ENCODE peak calls at places on chromosomes 11 and 22, in four cellular contexts. One of them, this sample, is unnamed.

GRCh38 chr22:20183823-20184222 is 33.0 kb upstream of the CCDC188 start:
- DNase-seq in nucleus accumbens: no peak
- DNase-seq in GM18507: no peak
- DNase-seq in WTC11: no peak
- DNase-seq in this sample: no peak

GRCh38 chr11:7969756-7970646 is 4.8 kb upstream of the NLRP10 start:
- DNase-seq in GM18507: no peak
- DNase-seq in nucleus accumbens: no peak
- DNase-seq in WTC11: peak
- DNase-seq in this sample: no peak

GRCh38 chr22:38754247-38755154 is 1.3 kb downstream of the SUN2 start:
- DNase-seq in nucleus accumbens: peak
- DNase-seq in GM18507: no peak
- DNase-seq in WTC11: no peak
- DNase-seq in this sample: peak

GRCh38 chr22:38707346-38707745 is 1.6 kb downstream of the GTPBP1 start:
- DNase-seq in WTC11: no peak
- DNase-seq in nucleus accumbens: no peak
- DNase-seq in GM18507: no peak
- DNase-seq in this sample: peak

GRCh38 chr22:39242809-39243442 is 1.9 kb downstream of the PDGFB start:
- DNase-seq in GM18507: no peak
- DNase-seq in nucleus accumbens: no peak
- DNase-seq in WTC11: peak
- DNase-seq in this sample: peak

GRCh38 chr22:29115682-29116313 is 43.0 kb downstream of the KREMEN1 start:
- DNase-seq in GM18507: no peak
- DNase-seq in nucleus accumbens: no peak
- DNase-seq in WTC11: no peak
- DNase-seq in this sample: no peak

GRCh38 chr11:64970731-64971151 is 1.2 kb downstream of the MAJIN start:
- DNase-seq in nucleus accumbens: no peak
- DNase-seq in GM18507: no peak
- DNase-seq in WTC11: no peak
- DNase-seq in this sample: no peak

GRCh38 chr11:2778630-2779498 is 79.1 kb upstream of the KCNQ1OT1 start:
- DNase-seq in GM18507: no peak
- DNase-seq in nucleus accumbens: peak
- DNase-seq in WTC11: peak
- DNase-seq in this sample: peak

GRCh38 chr11:63906585-63906984 is 10.4 kb downstream of the RCOR2 start:
- DNase-seq in WTC11: peak
- DNase-seq in nucleus accumbens: peak
- DNase-seq in GM18507: no peak
- DNase-seq in this sample: no peak

GRCh38 chr11:76307416-76307815 is 73.5 kb downstream of the THAP12 start:
- DNase-seq in WTC11: no peak
- DNase-seq in GM18507: no peak
- DNase-seq in nucleus accumbens: no peak
- DNase-seq in this sample: no peak

GRCh38 chr22:19404676-19405075 is 26.9 kb downstream of the HIRA start:
- DNase-seq in nucleus accumbens: no peak
- DNase-seq in WTC11: no peak
- DNase-seq in GM18507: no peak
- DNase-seq in this sample: no peak

GRCh38 chr11:46390331-46391171 is 1.0 kb downstream of the CHRM4 start:
- DNase-seq in nucleus accumbens: no peak
- DNase-seq in GM18507: no peak
- DNase-seq in WTC11: peak
- DNase-seq in this sample: no peak

GRCh38 chr11:47941907-47942558 is 38.3 kb upstream of the PTPRJ start:
- DNase-seq in nucleus accumbens: no peak
- DNase-seq in GM18507: no peak
- DNase-seq in WTC11: no peak
- DNase-seq in this sample: no peak

GRCh38 chr11:12602421-12602820 is 71.8 kb upstream of the TEAD1 start:
- DNase-seq in GM18507: no peak
- DNase-seq in WTC11: no peak
- DNase-seq in nucleus accumbens: no peak
- DNase-seq in this sample: no peak

GRCh38 chr22:23242473-23243001 is 62.2 kb downstream of the BCR start:
- DNase-seq in GM18507: no peak
- DNase-seq in nucleus accumbens: no peak
- DNase-seq in WTC11: peak
- DNase-seq in this sample: no peak

GRCh38 chr11:32892355-32893090 is at the start of gene QSER1:
- DNase-seq in nucleus accumbens: peak
- DNase-seq in WTC11: peak
- DNase-seq in GM18507: peak
- DNase-seq in this sample: peak

GRCh38 chr11:94017446-94017845 is 3.7 kb upstream of the HEPHL1 start:
- DNase-seq in nucleus accumbens: no peak
- DNase-seq in GM18507: no peak
- DNase-seq in WTC11: no peak
- DNase-seq in this sample: no peak

GRCh38 chr11:115682101-115682500 is 177.9 kb upstream of the CADM1 start:
- DNase-seq in WTC11: no peak
- DNase-seq in nucleus accumbens: no peak
- DNase-seq in GM18507: no peak
- DNase-seq in this sample: no peak

GRCh38 chr22:39952347-39952746 is 7.8 kb upstream of the TMA7B start:
- DNase-seq in GM18507: no peak
- DNase-seq in nucleus accumbens: no peak
- DNase-seq in WTC11: no peak
- DNase-seq in this sample: no peak

GRCh38 chr11:130180491-130180890 is 20.9 kb downstream of the ST14 start:
- DNase-seq in GM18507: no peak
- DNase-seq in nucleus accumbens: no peak
- DNase-seq in WTC11: no peak
- DNase-seq in this sample: peak

GRCh38 chr11:88695701-88696414 is 358.3 kb upstream of the CTSC start:
- DNase-seq in WTC11: no peak
- DNase-seq in nucleus accumbens: no peak
- DNase-seq in GM18507: no peak
- DNase-seq in this sample: no peak

This sample was measured in HT-29.